ENCODE peak calls at places on chromosomes 2 and 18, in four cellular contexts. E is IMR-90, Q is PC-9, Z is pancreas. K is an unnamed sample.

GRCh38 chr18:49858309-49859005 is 45.1 kb upstream of the ACAA2 start:
- DNase-seq in E (peak), Z (peak), Q (peak), K (peak)

GRCh38 chr2:96602330-96602823 is 35.7 kb downstream of the KANSL3 start:
- DNase-seq in E (no peak), Z (peak), Q (peak), K (peak)

GRCh38 chr18:21593540-21594257 is 6.8 kb downstream of the ESCO1 start:
- DNase-seq in E (no peak), Q (no peak), Z (no peak), K (no peak)

GRCh38 chr2:241909769-241910168 is 40.2 kb downstream of the RTP5 start:
- DNase-seq in E (no peak), Z (no peak), Q (no peak), K (no peak)

GRCh38 chr2:237652854-237653253 is 25.5 kb downstream of the LRRFIP1 start:
- DNase-seq in Z (no peak), E (no peak), Q (no peak), K (no peak)

GRCh38 chr18:58004317-58004716 is 39.7 kb upstream of the NEDD4L start:
- DNase-seq in Z (no peak), Q (no peak), E (peak), K (no peak)

GRCh38 chr18:22467760-22468553 is 50.2 kb upstream of the CTAGE1 start:
- DNase-seq in Q (peak), Z (no peak), E (peak), K (no peak)

GRCh38 chr2:60485055-60485454 is 68.4 kb downstream of the BCL11A start:
- DNase-seq in E (no peak), Z (no peak), Q (no peak), K (no peak)

GRCh38 chr2:113962692-113963480 is 73.0 kb downstream of the ACTR3 start:
- DNase-seq in Z (no peak), Q (no peak), E (peak), K (no peak)

DNA sequence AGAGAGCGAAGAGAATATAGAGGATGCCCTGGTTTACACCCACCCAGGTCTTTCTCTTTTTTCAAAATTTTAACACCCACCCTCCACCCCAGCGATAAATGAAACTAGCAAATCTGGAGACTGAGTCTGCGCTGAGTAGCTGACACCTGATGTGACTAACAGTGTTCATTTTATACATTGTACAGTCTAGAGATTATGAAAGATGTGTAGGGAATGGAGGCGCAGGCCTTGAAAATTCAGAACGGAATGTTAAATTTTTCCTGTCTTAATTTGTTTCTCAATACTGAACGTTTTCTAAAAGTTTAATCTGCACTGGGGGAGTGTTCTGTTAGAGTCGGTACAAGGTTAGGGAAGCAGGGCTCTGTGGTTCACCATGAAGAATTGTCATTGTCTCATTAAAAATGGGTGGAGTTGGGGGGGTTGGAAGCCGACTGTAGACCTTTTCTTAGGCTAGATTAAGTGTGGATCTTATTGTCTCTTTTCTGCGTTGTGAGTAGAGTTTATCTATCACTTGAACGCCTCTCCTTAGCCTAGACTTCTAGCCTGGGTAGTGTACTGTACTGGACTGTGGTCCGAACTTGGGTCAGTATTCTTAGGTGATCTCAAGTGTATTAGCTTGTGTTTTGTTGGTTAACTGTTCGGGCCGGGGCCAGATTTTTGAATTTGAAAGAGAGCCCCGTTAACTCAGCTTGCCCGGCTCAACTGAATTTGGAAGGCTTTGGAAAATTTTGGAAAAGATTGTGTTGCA is 1.9 kb downstream of the MAP4K4 start:
- DNase-seq in Q (no peak), E (no peak), Z (no peak), K (no peak)
- H3K4me3 ChIP-seq in Q (peak), E (peak), Z (peak), K (peak)

GRCh38 chr2:10022886-10023662 is 20.3 kb upstream of the KLF11 start:
- DNase-seq in Q (no peak), E (no peak), Z (no peak), K (no peak)

GRCh38 chr2:10022041-10022421 is 21.3 kb upstream of the KLF11 start:
- DNase-seq in Q (no peak), E (no peak), Z (no peak), K (no peak)

GRCh38 chr2:10019174-10019971 is 24.0 kb upstream of the KLF11 start:
- DNase-seq in Q (no peak), E (peak), Z (no peak), K (no peak)

GRCh38 chr2:10020001-10020400 is 23.3 kb upstream of the KLF11 start:
- DNase-seq in Z (no peak), Q (no peak), E (no peak), K (no peak)

DNA sequence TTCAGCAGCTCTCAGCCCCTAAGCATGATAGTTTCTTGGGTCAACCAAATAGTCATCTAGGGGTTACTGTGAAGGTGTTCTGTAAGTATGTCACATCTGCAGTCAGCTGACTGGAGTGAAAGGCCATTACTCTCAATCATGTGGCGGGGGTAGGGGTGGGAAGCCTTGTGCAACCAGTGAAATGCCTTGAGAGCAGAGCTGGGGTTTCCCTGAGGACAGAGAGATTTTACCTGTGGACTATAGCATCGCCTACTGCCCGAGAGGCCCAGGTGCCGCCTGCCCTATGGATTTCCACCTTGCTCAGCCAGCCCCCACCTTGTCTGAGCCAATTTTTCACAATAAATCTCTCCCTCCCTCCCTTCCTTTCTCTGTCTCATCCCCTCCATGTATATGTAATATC is 20.9 kb upstream of the KLF11 start:
- DNase-seq in E (no peak), Z (no peak), Q (no peak), K (no peak)
- TF ChIP-seq CTCF in E (no peak), Z (no peak), Q (no peak), K (no peak)

GRCh38 chr2:128315122-128315828 is 3.4 kb downstream of the HS6ST1 start:
- DNase-seq in E (no peak), Z (peak), Q (no peak), K (no peak)

GRCh38 chr2:128317186-128317897 is 1.3 kb downstream of the HS6ST1 start:
- DNase-seq in E (no peak), Z (peak), Q (no peak), K (no peak)

GRCh38 chr2:128316777-128317185 is 1.9 kb downstream of the HS6ST1 start:
- DNase-seq in E (no peak), Z (peak), Q (no peak), K (no peak)

GRCh38 chr2:128314348-128315121 is 4.1 kb downstream of the HS6ST1 start:
- DNase-seq in E (no peak), Z (peak), Q (no peak), K (no peak)

GRCh38 chr2:128315829-128316776 is 2.6 kb downstream of the HS6ST1 start:
- DNase-seq in Q (no peak), E (peak), Z (peak), K (no peak)
- H3K4me3 ChIP-seq in Q (peak), E (peak), Z (peak), K (no peak)

DNA sequence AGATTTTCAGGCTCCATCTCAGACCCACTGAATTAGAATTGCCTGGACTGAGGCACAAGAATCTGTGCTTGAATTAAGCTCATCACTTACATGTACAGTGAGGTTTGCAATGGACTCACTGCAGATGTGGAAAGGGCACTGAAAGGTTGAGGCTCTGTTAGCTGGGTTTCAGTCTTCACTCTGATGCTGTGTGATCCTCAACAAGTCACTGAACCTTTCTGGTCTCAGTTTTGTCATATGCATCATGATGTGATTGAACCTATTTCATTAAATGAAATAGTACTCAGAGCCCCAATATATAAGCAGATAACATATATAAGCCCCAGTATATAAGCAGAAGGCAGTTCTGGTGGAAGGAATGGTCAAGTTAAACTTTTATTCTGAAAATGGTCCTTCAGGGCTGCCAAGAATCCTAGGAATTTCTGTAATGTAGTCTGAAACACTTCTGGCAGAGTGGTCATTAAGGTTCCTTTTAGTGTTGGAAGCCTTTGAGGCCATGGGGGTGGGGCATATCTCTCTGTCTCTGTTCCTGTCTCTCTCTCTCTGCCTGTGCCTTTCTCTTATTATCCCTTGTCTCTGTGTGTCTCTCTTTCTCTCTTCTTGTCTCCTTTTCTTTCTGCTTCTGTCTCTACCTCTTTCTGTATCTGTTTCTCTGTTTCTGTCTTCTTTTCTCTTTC is 110.4 kb downstream of the ADCYAP1 start:
- DNase-seq in Z (no peak), Q (no peak), E (no peak), K (no peak)
- TF ChIP-seq CTCF in Z (no peak), Q (no peak), E (no peak), K (no peak)

GRCh38 chr2:177253704-177254103 is 10.8 kb downstream of the NFE2L2 start:
- DNase-seq in Z (no peak), Q (no peak), E (no peak), K (no peak)

GRCh38 chr2:177249038-177249437 is 15.5 kb downstream of the NFE2L2 start:
- DNase-seq in E (no peak), Z (no peak), Q (no peak), K (no peak)

GRCh38 chr2:177250461-177250860 is 14.1 kb downstream of the NFE2L2 start:
- DNase-seq in E (no peak), Z (no peak), Q (no peak), K (no peak)

GRCh38 chr2:177252808-177253531 is 11.6 kb downstream of the NFE2L2 start:
- DNase-seq in Z (no peak), E (no peak), Q (no peak), K (no peak)

DNA sequence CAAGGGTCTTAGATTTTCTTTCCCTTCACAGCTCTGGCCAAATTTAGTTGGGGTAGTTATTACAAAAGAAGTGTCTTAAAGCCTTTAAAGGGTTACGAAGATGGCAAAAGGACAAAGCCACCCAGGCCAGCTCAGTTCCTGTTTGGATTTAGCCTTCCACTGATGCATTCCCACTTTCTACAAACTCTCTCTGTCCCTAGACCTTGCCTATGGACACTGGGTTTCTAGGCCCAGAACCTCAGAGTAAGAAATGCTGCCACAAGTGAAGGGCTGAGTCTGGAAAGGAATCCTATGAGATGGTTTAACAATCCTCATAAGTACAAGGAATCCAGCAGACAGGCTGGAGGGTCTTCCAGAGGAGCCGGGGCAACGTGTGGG is 13.4 kb downstream of the NFE2L2 start:
- DNase-seq in Q (no peak), E (no peak), Z (no peak), K (no peak)
- H3K4me3 ChIP-seq in Q (no peak), E (no peak), Z (no peak), K (no peak)

GRCh38 chr2:137893145-137893544 is 71.1 kb upstream of the HNMT start:
- DNase-seq in E (no peak), Z (no peak), Q (no peak), K (peak)

GRCh38 chr2:137886432-137886831 is 77.8 kb upstream of the HNMT start:
- DNase-seq in E (no peak), Q (no peak), Z (no peak), K (no peak)

GRCh38 chr2:137888845-137889244 is 75.4 kb upstream of the HNMT start:
- DNase-seq in Q (peak), Z (peak), E (no peak), K (no peak)
- TF ChIP-seq CTCF in Q (peak), Z (peak), E (peak), K (peak)

DNA sequence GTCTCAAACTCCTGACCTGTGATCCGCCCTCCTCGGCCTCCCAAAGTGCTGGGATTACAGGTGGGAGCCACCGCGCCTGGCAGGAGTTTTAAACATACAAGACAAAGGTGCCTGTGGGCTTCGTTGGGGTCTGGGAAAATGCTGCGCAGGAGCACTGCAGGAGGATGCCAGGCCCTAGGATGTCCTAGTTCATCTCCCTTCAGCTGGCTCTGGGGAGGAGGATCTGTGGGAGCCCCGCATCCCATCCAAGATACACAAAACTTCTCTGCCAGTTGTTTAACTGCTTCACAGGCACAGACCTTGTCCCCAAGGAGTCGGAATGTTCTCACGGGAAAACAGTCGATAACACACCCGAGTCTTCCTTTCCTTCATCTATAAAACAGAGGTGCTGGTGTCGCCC is 89.1 kb downstream of the POLR1A start:
- DNase-seq in Q (no peak), E (no peak), Z (no peak), K (no peak)
- H3K4me3 ChIP-seq in Q (no peak), E (no peak), Z (no peak), K (no peak)

DNA sequence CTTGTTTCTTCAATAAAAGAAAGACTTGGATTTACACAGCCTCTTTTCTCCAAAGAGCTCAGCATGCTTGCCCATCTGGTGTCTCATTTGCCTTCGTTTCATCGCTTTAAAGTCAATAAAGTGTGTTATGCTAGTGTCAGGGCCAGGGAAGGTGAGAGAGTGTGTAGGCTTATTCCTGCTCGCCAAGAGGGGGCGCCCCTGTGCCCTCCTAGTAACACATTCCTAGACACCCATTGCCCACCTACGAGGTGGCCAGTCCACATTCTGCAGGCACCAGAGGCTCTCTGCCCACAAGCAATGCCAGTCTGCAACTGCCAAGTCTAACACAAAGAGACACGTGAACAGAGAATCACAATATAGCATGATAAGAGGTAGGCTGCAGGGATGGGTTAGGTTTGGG is 39.4 kb upstream of the DAPL1 start:
- DNase-seq in Q (no peak), Z (no peak), E (no peak), K (no peak)
- TF ChIP-seq CTCF in Q (no peak), Z (no peak), E (no peak), K (peak)

GRCh38 chr2:38409904-38410167 is 32.8 kb upstream of the ATL2 start:
- DNase-seq in Q (no peak), Z (no peak), E (no peak), K (no peak)

GRCh38 chr2:38415761-38416291 is 38.8 kb upstream of the ATL2 start:
- DNase-seq in Z (no peak), Q (no peak), E (no peak), K (no peak)

GRCh38 chr2:38417745-38418689 is 40.9 kb upstream of the ATL2 start:
- DNase-seq in Z (no peak), Q (no peak), E (no peak), K (no peak)

GRCh38 chr2:38416296-38417036 is 39.4 kb upstream of the ATL2 start:
- DNase-seq in E (no peak), Q (no peak), Z (no peak), K (no peak)

GRCh38 chr2:38415023-38415422 is 38.0 kb upstream of the ATL2 start:
- DNase-seq in Q (no peak), Z (no peak), E (no peak), K (no peak)
- H3K4me3 ChIP-seq in Q (no peak), Z (no peak), E (no peak), K (no peak)

GRCh38 chr2:174603280-174603679 is 5.7 kb upstream of the WIPF1 start:
- DNase-seq in Z (peak), E (peak), Q (no peak), K (peak)
- TF ChIP-seq CTCF in Z (peak), E (peak), Q (no peak), K (peak)